ENCODE peak calls at places on chromosomes 2 and 18, in five cellular contexts. U is upper lobe of right lung, Q is suprapubic skin, H is neural progenitor cell, L is mesothelial cell of epicardium. X is an unnamed sample.
A peak's percentile ranks its signal among the peaks of the same experiment; 100 is the strongest.

GRCh38 chr2:122096788-122097187 is 341.3 kb downstream of the TSN start:
- DNase-seq in U (no peak), Q (no peak), H (no peak), L (no peak), X (no peak)

GRCh38 chr18:75089748-75090327 is 119.1 kb downstream of the PTGR3 start:
- DNase-seq in U (no peak), Q (no peak), H (no peak), L (no peak), X (peak; percentile 25)

GRCh38 chr2:26534865-26535662 is 57.1 kb upstream of the OTOF start:
- DNase-seq in U (peak; percentile 48), Q (peak; percentile 75), H (no peak), L (no peak), X (no peak)

GRCh38 chr2:24917086-24917485 is 3.0 kb downstream of the ADCY3 start:
- DNase-seq in U (no peak), Q (no peak), H (no peak), L (no peak), X (no peak)

GRCh38 chr18:68439672-68440071 is 275.2 kb downstream of the TMX3 start:
- DNase-seq in U (no peak), Q (no peak), H (no peak), L (no peak), X (no peak)

GRCh38 chr2:145277922-145278321 is 758.0 kb upstream of the ZEB2 start:
- DNase-seq in U (no peak), Q (no peak), H (no peak), L (no peak), X (no peak)

GRCh38 chr2:185360776-185361175 is 377.8 kb upstream of the FSIP2 start:
- DNase-seq in U (no peak), Q (no peak), H (no peak), L (no peak), X (no peak)

GRCh38 chr2:68837164-68837860 is 33.9 kb downstream of the BMP10 start:
- DNase-seq in U (peak; percentile 92), Q (no peak), H (peak; percentile 80), L (peak; percentile 71), X (peak; percentile 86)

GRCh38 chr2:127650041-127650784 is 4.3 kb downstream of the GPR17 start:
- DNase-seq in U (no peak), Q (no peak), H (no peak), L (no peak), X (no peak)
- TF ChIP-seq CTCF in U (peak; percentile 7), Q (no peak), H (no peak), L (peak; percentile 62), X (no peak)

GRCh38 chr2:161004379-161004778 is 155.8 kb upstream of the TANK start:
- DNase-seq in U (no peak), Q (no peak), H (no peak), L (no peak), X (peak; percentile 40)
- TF ChIP-seq CTCF in U (peak; percentile 44), Q (no peak), H (peak; percentile 55), L (no peak), X (peak; percentile 53)

DNA sequence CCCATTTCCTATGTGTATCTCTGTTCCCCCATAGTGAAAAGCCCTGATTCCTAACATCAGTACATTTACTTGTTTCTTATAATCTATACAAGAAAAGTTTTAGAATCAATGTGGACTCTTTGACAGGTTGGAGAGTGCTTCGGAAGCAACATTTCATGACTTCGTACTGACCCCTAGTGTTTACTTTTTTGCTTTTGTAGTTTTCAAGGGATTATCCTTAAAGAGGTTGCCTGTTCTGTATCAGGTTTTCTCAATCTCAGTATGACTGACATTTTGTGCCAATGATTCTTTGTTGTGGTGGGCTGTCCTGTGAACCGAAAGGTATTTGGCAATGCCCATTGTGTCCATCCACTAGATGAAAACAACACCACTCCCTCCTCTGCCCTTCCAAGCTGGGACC is 43.3 kb upstream of the SERPINB2 start:
- DNase-seq in U (no peak), Q (no peak), H (peak; percentile 44), L (no peak), X (peak; percentile 61)
- TF ChIP-seq CTCF in U (peak; percentile 38), Q (peak; percentile 13), H (peak; percentile 67), L (peak; percentile 46), X (peak; percentile 66)

GRCh38 chr2:174078275-174078674 is 113.1 kb upstream of the SP3 start:
- DNase-seq in U (no peak), Q (no peak), H (no peak), L (no peak), X (peak; percentile 33)
- TF ChIP-seq CTCF in U (peak; percentile 44), Q (no peak), H (peak; percentile 61), L (peak; percentile 53), X (no peak)

DNA sequence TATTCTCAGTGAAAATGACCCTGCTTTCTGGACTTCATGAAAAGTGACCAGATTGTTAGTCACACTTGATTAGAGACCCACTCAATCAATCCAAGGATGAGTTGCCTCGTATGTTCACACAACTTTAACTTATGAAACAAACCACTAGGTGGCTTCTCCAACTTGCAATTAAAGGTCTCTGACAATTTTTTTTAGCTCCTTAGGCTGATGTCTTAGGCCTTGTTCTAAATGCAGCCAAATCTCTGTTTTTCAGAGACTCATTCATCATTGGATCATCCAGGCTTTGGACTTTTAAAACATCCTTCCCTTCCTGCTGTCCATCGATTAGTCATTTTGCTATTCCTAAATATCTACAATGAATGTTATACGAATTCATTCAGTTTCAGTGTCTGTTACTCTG is 63.3 kb downstream of the MREG start:
- DNase-seq in U (no peak), Q (no peak), H (peak; percentile 51), L (no peak), X (peak; percentile 83)
- TF ChIP-seq CTCF in U (peak; percentile 46), Q (peak; percentile 2), H (peak; percentile 60), L (peak; percentile 63), X (peak; percentile 72)

GRCh38 chr2:147865560-147865959 is 20.7 kb downstream of the ACVR2A start:
- DNase-seq in U (no peak), Q (no peak), H (no peak), L (no peak), X (no peak)
- TF ChIP-seq CTCF in U (no peak), Q (no peak), H (no peak), L (no peak), X (no peak)

GRCh38 chr2:98175811-98176210 is 88.8 kb downstream of the VWA3B start:
- DNase-seq in U (no peak), Q (no peak), H (peak; percentile 16), L (no peak), X (peak; percentile 65)
- TF ChIP-seq CTCF in U (no peak), Q (no peak), H (no peak), L (no peak), X (peak; percentile 62)

GRCh38 chr2:106685180-106685897 is 198.2 kb downstream of the CD8B2 start:
- DNase-seq in U (no peak), Q (no peak), H (no peak), L (no peak), X (peak; percentile 6)
- TF ChIP-seq CTCF in U (no peak), Q (no peak), H (no peak), L (no peak), X (no peak)

GRCh38 chr2:38959938-38960608 is 70.4 kb downstream of the ARHGEF33 start:
- DNase-seq in U (peak; percentile 85), Q (no peak), H (peak; percentile 90), L (no peak), X (peak; percentile 94)
- TF ChIP-seq CTCF in U (peak; percentile 14), Q (no peak), H (no peak), L (no peak), X (peak; percentile 27)

X was measured in GM23338.